ENCODE peak calls at places on chromosomes 4 and X, in eight cellular contexts. B is naive thymus-derived CD4-positive, alpha-beta T cell; V is GM12891; M is SJSA1; D is stimulated activated naive CD4-positive, alpha-beta T cell treated with Interleukin-2 at 50 U/mL for 16 hours; R is stimulated activated CD4-positive, alpha-beta T cell treated with anti-CD3 and anti-CD28 coated beads, TNF-alpha, amount 100 ng/mL, for 4 hours; G is cardiac septum; P is mammary epithelial cell. J is an unnamed sample.

GRCh38 chr4:111556861-111557260 is 588.4 kb upstream of the FAM241A start:
- DNase-seq in B (no peak), V (no peak), M (no peak), D (no peak), R (no peak), G (no peak), P (no peak), J (peak)

GRCh38 chr4:78544681-78545080 is 6.9 kb upstream of the ANXA3 start:
- DNase-seq in B (no peak), V (no peak), M (no peak), D (no peak), R (no peak), G (no peak), P (no peak), J (peak)

GRCh38 chr4:12041828-12042227 is 613.1 kb upstream of the HS3ST1 start:
- DNase-seq in B (no peak), V (no peak), M (no peak), D (no peak), R (no peak), G (no peak), P (peak), J (peak)

GRCh38 chr4:84877051-84877833 is 89.2 kb downstream of the WDFY3 start:
- DNase-seq in B (no peak), V (no peak), M (peak), D (no peak), R (no peak), G (no peak), P (peak), J (peak)

GRCh38 chrX:140983730-140984129 is 18.7 kb upstream of the SPANXB1 start:
- DNase-seq in B (no peak), V (no peak), M (no peak), D (no peak), R (no peak), G (no peak), P (no peak), J (no peak)

GRCh38 chrX:65203545-65203944 is 227.3 kb upstream of the ZC4H2 start:
- DNase-seq in B (no peak), V (no peak), M (no peak), D (no peak), R (no peak), G (no peak), P (no peak), J (no peak)

GRCh38 chrX:148960060-148960459 is 459.6 kb downstream of the AFF2 start:
- DNase-seq in B (no peak), V (no peak), M (no peak), D (no peak), R (no peak), G (no peak), P (peak), J (peak)

GRCh38 chr4:1410491-1411325 is 4.5 kb upstream of the NKX1-1 start:
- DNase-seq in B (peak), V (peak), M (no peak), D (no peak), R (no peak), G (peak), P (peak), J (peak)

GRCh38 chrX:12973561-12974216 is 1.2 kb upstream of the TMSB4X start:
- DNase-seq in B (peak), V (no peak), M (no peak), D (peak), R (no peak), G (no peak), P (no peak), J (no peak)

GRCh38 chrX:154378059-154378798 is 866 bp upstream of the EMD start:
- DNase-seq in B (peak), V (no peak), M (no peak), D (no peak), R (no peak), G (no peak), P (no peak), J (peak)

GRCh38 chrX:20718592-20718991 is 451.9 kb upstream of the RPS6KA3 start:
- DNase-seq in B (no peak), V (no peak), M (no peak), D (no peak), R (no peak), G (no peak), P (no peak), J (no peak)

GRCh38 chrX:13688384-13688771 is 550 bp upstream of the RAB9A start:
- DNase-seq in B (no peak), V (no peak), M (no peak), D (peak), R (no peak), G (no peak), P (no peak), J (no peak)

J was measured in MCF 10A.